ENCODE peak calls at places on chromosomes 2 and 18, in four cellular contexts. C is mesenteric fat pad; V is A549; I is naive thymus-derived CD8-positive, alpha-beta T cell. G is an unnamed sample.

GRCh38 chr2:179985163-179985820 is 21.8 kb downstream of the CWC22 start:
- DNase-seq in I (no peak), C (no peak), V (no peak), G (no peak)

GRCh38 chr2:55026202-55026601 is 24.0 kb downstream of the RTN4 start:
- DNase-seq in I (no peak), V (no peak), C (no peak), G (no peak)

GRCh38 chr2:180728928-180729559 is 251.4 kb upstream of the UBE2E3 start:
- DNase-seq in I (no peak), C (no peak), V (peak), G (no peak)

GRCh38 chr2:224190871-224191270 is 151.8 kb upstream of the SERPINE2 start:
- DNase-seq in C (no peak), V (no peak), I (no peak), G (no peak)

GRCh38 chr2:16084274-16084673 is 143.9 kb downstream of the MYCN start:
- DNase-seq in V (no peak), I (no peak), C (no peak), G (no peak)

GRCh38 chr18:34483198-34483597 is 226.9 kb upstream of the DTNA start:
- DNase-seq in V (no peak), C (no peak), I (no peak), G (no peak)

GRCh38 chr2:96342085-96342484 is 6.5 kb downstream of the NCAPH start:
- DNase-seq in I (no peak), C (no peak), V (peak), G (peak)

GRCh38 chr2:218285604-218286003 is 6.7 kb downstream of the TMBIM1 start:
- DNase-seq in C (no peak), V (no peak), I (no peak), G (no peak)

GRCh38 chr2:175600024-175600831 is 401.8 kb downstream of the LNPK start:
- DNase-seq in V (no peak), C (no peak), I (no peak), G (no peak)

GRCh38 chr2:44933434-44933951 is 8.0 kb upstream of the SIX3 start:
- DNase-seq in V (no peak), I (no peak), C (no peak), G (no peak)

GRCh38 chr2:17162721-17163120 is 355.5 kb downstream of the RAD51AP2 start:
- DNase-seq in I (no peak), V (no peak), C (no peak), G (no peak)

GRCh38 chr18:79610461-79611039 is 69.1 kb upstream of the CTDP1 start:
- DNase-seq in I (no peak), V (no peak), C (peak), G (no peak)

GRCh38 chr2:28250006-28250405 is 142.7 kb upstream of the FOSL2 start:
- DNase-seq in C (no peak), V (peak), I (no peak), G (peak)

GRCh38 chr2:124025896-124026295 is 809 bp downstream of the CNTNAP5 start:
- DNase-seq in I (no peak), C (no peak), V (no peak), G (no peak)

GRCh38 chr18:10378688-10379465 is 75.6 kb upstream of the APCDD1 start:
- DNase-seq in C (no peak), V (no peak), I (no peak), G (no peak)

GRCh38 chr2:235264121-235264493 is 229.7 kb upstream of the AGAP1 start:
- DNase-seq in C (no peak), I (no peak), V (peak), G (no peak)

GRCh38 chr2:47189635-47190034 is 34.5 kb upstream of the STPG4 start:
- DNase-seq in C (no peak), V (peak), I (no peak), G (no peak)

GRCh38 chr2:60550984-60551240 is 2.5 kb downstream of the BCL11A start:
- DNase-seq in V (no peak), I (no peak), C (no peak), G (no peak)

GRCh38 chr2:210227689-210228088 is 2.4 kb upstream of the ACADL start:
- DNase-seq in I (no peak), V (no peak), C (no peak), G (no peak)

GRCh38 chr2:77270433-77270832 is 251.7 kb downstream of the LRRTM4 start:
- DNase-seq in C (no peak), I (no peak), V (peak), G (no peak)

GRCh38 chr2:234679766-234680687 is 183.1 kb upstream of the ARL4C start:
- DNase-seq in C (no peak), I (no peak), V (peak), G (peak)

GRCh38 chr2:240959941-240960308 is 38.5 kb upstream of the SNED1 start:
- DNase-seq in C (peak), V (no peak), I (no peak), G (no peak)

GRCh38 chr2:122307772-122308171 is 552.3 kb downstream of the TSN start:
- DNase-seq in I (no peak), V (no peak), C (no peak), G (peak)

GRCh38 chr2:135905679-135906078 is 29.4 kb upstream of the MCM6 start:
- DNase-seq in V (no peak), I (no peak), C (no peak), G (no peak)

GRCh38 chr2:69082430-69082997 is 69.5 kb downstream of the ANTXR1 start:
- DNase-seq in I (no peak), C (no peak), V (peak), G (peak)

GRCh38 chr2:199148076-199148845 is 309.5 kb downstream of the SATB2 start:
- DNase-seq in V (no peak), C (no peak), I (no peak), G (no peak)